ENCODE peak calls at places on chromosomes 11 and 22, in eight cellular contexts. H, Y, W, P, G, V, T and Z are unnamed samples.

GRCh38 chr11:61509058-61510029 is 795 bp downstream of the LRRC10B start:
- DNase-seq in H (peak; percentile 67), Y (peak; percentile 71), W (peak; percentile 70), P (peak; percentile 81), G (peak; percentile 82), V (peak; percentile 92), T (peak; percentile 83), Z (peak; percentile 84)

GRCh38 chr11:79047980-79048379 is 392.9 kb downstream of the TENM4 start:
- DNase-seq in H (no peak), Y (no peak), W (no peak), P (no peak), G (no peak), V (no peak), T (no peak), Z (no peak)

GRCh38 chr11:61507962-61508824 is at the start of gene LRRC10B:
- DNase-seq in H (no peak), Y (peak; percentile 49), W (peak; percentile 35), P (no peak), G (peak; percentile 29), V (peak; percentile 44), T (peak; percentile 46), Z (no peak)

GRCh38 chr11:60937144-60937527 is 12.9 kb downstream of the TMEM132A start:
- DNase-seq in H (no peak), Y (no peak), W (no peak), P (no peak), G (no peak), V (no peak), T (no peak), Z (no peak)

GRCh38 chr22:24507742-24508141 is 12.6 kb downstream of the UPB1 start:
- DNase-seq in H (no peak), Y (no peak), W (no peak), P (no peak), G (no peak), V (no peak), T (no peak), Z (no peak)

GRCh38 chr11:86606849-86607481 is 65.5 kb downstream of the ME3 start:
- DNase-seq in H (no peak), Y (no peak), W (no peak), P (no peak), G (peak; percentile 46), V (no peak), T (no peak), Z (no peak)

GRCh38 chr11:33542921-33543320 is 157.7 kb downstream of the C11orf91 start:
- DNase-seq in H (peak; percentile 7), Y (peak; percentile 73), W (no peak), P (no peak), G (peak; percentile 55), V (peak; percentile 92), T (peak; percentile 76), Z (peak; percentile 65)

GRCh38 chr22:49236541-49237075 is 591.1 kb downstream of the BRD1 start:
- DNase-seq in H (no peak), Y (no peak), W (no peak), P (peak; percentile 32), G (no peak), V (no peak), T (no peak), Z (no peak)

GRCh38 chr11:75272821-75273301 is 32.3 kb downstream of the TPBGL start:
- DNase-seq in H (no peak), Y (no peak), W (no peak), P (peak; percentile 58), G (no peak), V (no peak), T (no peak), Z (no peak)